ENCODE peak calls at places on chromosome 1, in six cellular contexts. J is lower leg skin; N is endothelial cell; K is activated B cell treated with CpG ODN at 0.5 μM for 24 hours; I is tibial nerve; S is CD8-positive, alpha-beta T cell. O is an unnamed sample.

GRCh38 chr1:230857077-230857476 is 11.2 kb downstream of the C1orf198 start:
- DNase-seq in J (no peak), S (no peak), I (no peak), N (no peak), K (no peak), O (no peak)

GRCh38 chr1:182595641-182596240 is 6.7 kb upstream of the RNASEL start:
- DNase-seq in J (peak), S (peak), K (peak), I (no peak), N (peak), O (no peak)

GRCh38 chr1:210754931-210755670 is 378.8 kb downstream of the KCNH1 start:
- DNase-seq in N (no peak), I (no peak), K (no peak), S (no peak), J (no peak), O (no peak)

GRCh38 chr1:220182656-220183055 is 88.7 kb downstream of the IARS2 start:
- DNase-seq in S (no peak), J (no peak), I (no peak), N (no peak), K (no peak), O (no peak)

GRCh38 chr1:64499966-64500365 is 30.0 kb downstream of the CACHD1 start:
- DNase-seq in N (no peak), J (no peak), K (no peak), S (no peak), I (no peak), O (no peak)

GRCh38 chr1:114040273-114041043 is 61.2 kb downstream of the OLFML3 start:
- DNase-seq in N (no peak), J (no peak), K (no peak), I (no peak), S (no peak), O (no peak)

GRCh38 chr1:229341811-229342304 is 989 bp downstream of the CCSAP start:
- DNase-seq in S (no peak), I (no peak), K (no peak), J (no peak), N (no peak), O (no peak)

GRCh38 chr1:9242338-9242969 is 7.9 kb downstream of the H6PD start:
- DNase-seq in N (no peak), I (peak), K (no peak), S (no peak), J (peak), O (peak)

GRCh38 chr1:36743286-36744005 is 260.7 kb upstream of the CSF3R start:
- DNase-seq in K (no peak), N (no peak), I (no peak), J (no peak), S (no peak), O (no peak)

GRCh38 chr1:29142714-29143113 is 19.0 kb upstream of the TMEM200B start:
- DNase-seq in N (no peak), J (no peak), K (no peak), S (no peak), I (no peak), O (no peak)

GRCh38 chr1:6133146-6133895 is 46.8 kb downstream of the CHD5 start:
- DNase-seq in K (no peak), N (no peak), J (no peak), I (no peak), S (no peak), O (no peak)

GRCh38 chr1:119816407-119816806 is 5.1 kb upstream of the REG4 start:
- DNase-seq in K (no peak), I (no peak), J (no peak), S (no peak), N (no peak), O (no peak)

DNA sequence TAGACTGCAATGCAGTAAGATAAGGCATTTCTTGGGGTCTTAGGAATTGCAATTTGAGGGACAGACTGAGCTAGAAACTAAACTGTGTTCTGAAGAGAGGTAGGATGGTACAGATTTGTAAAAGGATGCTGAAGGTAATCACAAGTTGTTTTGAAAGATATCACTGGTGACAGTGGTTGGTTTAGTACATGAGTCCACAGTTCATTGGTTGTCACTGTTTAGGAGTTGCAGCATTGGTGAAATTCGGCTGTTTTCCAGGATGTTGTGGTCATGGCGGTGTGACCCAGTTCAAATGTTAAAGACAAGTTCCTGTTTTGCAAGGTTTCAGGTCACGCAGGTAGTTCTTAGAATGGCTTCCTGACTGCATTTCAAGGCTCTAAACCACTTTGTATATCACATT is 292.8 kb upstream of the B3GALT2 start:
- DNase-seq in N (no peak), I (no peak), K (peak), S (peak), J (no peak), O (no peak)
- TF ChIP-seq CTCF in N (no peak), I (no peak), K (no peak), S (no peak), J (no peak), O (no peak)

GRCh38 chr1:18572022-18572920 is 58.4 kb upstream of the PAX7 start:
- DNase-seq in K (no peak), S (no peak), J (no peak), N (no peak), I (no peak), O (no peak)

GRCh38 chr1:18573170-18573569 is 57.5 kb upstream of the PAX7 start:
- DNase-seq in J (no peak), I (no peak), K (no peak), N (no peak), S (no peak), O (no peak)

GRCh38 chr1:18574754-18575153 is 55.9 kb upstream of the PAX7 start:
- DNase-seq in I (no peak), J (no peak), K (no peak), S (no peak), N (no peak), O (no peak)

GRCh38 chr1:18578271-18578670 is 52.4 kb upstream of the PAX7 start:
- DNase-seq in S (no peak), N (no peak), K (no peak), J (no peak), I (no peak), O (no peak)

DNA sequence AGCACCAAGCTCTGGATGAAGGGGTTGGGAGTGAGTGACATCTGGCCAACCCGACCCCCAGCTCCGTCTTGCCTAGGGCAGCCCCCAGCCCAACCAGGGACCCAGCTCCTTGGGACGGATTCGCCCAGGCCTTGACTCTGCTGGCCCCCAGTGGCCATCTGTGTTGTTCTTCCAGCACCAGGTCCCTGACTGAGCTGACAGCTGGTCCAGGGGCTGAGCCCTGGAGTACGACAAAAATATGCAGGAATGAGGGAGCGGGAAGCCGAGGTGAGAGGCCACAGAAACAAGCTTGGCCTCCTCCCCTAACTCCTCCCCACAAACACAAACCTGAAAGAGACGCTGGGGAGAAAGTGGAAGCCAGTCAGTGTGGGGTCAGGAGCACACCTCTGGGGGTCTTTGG is 55.0 kb upstream of the PAX7 start:
- DNase-seq in N (peak), K (peak), J (no peak), S (no peak), I (peak), O (no peak)
- TF ChIP-seq CTCF in N (peak), K (no peak), J (no peak), S (no peak), I (peak), O (peak)

DNA sequence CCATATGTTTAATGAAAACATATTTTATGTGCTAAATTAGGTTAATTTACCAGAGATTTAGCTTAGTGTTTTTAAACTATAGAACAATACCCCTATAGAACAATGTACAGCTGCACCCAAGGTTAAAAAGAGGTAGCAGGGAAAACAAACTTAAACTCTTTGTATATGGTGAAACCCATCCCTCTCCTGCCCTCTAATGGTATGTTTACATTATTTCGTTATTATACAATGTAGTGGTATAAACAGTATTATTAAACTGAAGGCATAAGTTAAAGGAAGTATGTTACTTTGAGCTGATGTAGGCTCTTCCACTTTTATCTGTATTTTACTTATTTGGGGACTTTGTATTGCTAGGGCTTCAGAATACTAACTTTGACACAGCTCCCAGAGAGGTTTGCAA is 16.7 kb upstream of the ZYG11A start:
- DNase-seq in K (no peak), S (no peak), N (no peak), J (no peak), I (no peak), O (no peak)
- TF ChIP-seq CTCF in K (no peak), S (no peak), N (peak), J (no peak), I (no peak), O (no peak)

DNA sequence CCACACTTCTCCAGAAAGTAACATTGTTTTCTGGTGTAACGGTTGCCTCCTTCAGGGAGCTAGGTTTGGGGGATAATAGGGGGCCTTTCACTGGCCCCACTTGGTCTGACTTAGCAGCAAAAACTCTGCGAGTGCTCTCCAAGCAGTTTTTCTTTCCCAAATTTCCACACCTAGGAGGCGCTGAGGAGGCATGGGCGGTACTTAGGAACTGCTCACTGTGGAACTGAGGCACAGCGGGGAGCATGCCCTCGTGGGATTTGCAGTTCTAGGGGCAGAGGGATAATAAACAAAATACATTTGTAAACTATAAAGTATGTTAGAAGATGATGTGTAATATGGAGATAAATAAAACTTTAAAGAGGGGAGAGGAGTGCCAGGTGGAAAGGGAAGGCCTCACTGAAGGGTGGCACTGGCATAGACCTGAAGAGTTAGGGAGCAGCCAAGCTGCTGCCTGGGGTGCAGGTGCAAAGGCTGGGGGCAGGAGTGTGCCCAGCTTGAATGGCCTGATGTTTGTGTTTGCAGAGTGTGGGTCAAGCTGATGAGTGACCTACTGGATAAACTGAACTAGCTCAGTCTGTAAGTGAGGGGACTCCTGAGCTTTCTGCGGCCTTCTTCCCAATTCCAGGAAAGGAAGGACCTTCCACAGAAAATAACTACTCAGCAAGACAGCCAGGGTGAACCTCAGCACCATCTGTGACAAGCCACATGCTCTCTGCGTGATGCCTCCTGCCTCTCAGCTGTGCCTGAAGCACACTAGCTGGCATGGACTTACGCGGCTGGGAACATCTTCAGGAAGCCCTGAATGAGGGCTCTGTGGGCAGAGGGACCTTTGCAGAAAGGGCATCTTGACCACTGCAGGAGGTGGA is 1.9 kb downstream of the EPHX1 start:
- DNase-seq in N (peak), J (no peak), I (no peak), K (no peak), S (no peak), O (no peak)
- TF ChIP-seq CTCF in N (no peak), J (no peak), I (no peak), K (no peak), S (no peak), O (peak)

GRCh38 chr1:217135569-217135915 is 412.3 kb upstream of the ESRRG start:
- DNase-seq in I (no peak), K (no peak), S (no peak), J (no peak), N (peak), O (no peak)

GRCh38 chr1:217135987-217136894 is 413.0 kb upstream of the ESRRG start:
- DNase-seq in N (peak), J (no peak), I (no peak), K (no peak), S (no peak), O (no peak)

GRCh38 chr1:217133958-217134856 is 411.0 kb upstream of the ESRRG start:
- DNase-seq in J (no peak), S (no peak), I (no peak), N (peak), K (no peak), O (no peak)

GRCh38 chr1:217134857-217135568 is 411.8 kb upstream of the ESRRG start:
- DNase-seq in K (no peak), J (no peak), I (no peak), S (no peak), N (peak), O (no peak)

DNA sequence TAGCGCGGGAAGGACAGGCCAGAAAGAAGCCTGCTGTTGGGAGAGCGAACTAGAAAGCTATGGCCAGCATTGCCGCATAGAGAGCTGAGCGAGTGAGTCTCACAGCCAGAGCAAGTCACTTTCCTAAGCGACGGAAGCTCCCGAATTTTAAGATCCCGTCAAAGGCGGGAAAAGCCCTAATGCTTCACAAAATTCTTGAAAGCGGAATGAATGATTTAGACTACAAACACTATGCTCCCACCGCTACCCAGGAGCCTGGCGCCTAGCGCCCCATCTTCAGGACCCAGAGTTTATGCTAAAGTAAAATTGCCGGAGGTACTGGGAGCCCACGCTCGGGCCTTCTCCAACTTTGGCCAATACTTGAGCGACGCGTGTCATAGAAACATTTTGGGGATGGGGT is 409.9 kb upstream of the ESRRG start:
- DNase-seq in I (no peak), J (no peak), K (no peak), N (no peak), S (no peak), O (no peak)
- TF ChIP-seq CTCF in I (no peak), J (no peak), K (no peak), N (no peak), S (no peak), O (no peak)

GRCh38 chr1:197066719-197067456 is at the start of gene F13B:
- DNase-seq in I (no peak), S (no peak), N (no peak), K (no peak), J (no peak), O (no peak)
- TF ChIP-seq CTCF in I (no peak), S (no peak), N (no peak), K (no peak), J (no peak), O (no peak)

GRCh38 chr1:155648207-155649147 is 38.5 kb downstream of the MSTO1 start:
- DNase-seq in J (peak), I (no peak), N (peak), S (no peak), K (no peak), O (peak)
- TF ChIP-seq CTCF in J (no peak), I (peak), N (no peak), S (no peak), K (no peak), O (peak)

DNA sequence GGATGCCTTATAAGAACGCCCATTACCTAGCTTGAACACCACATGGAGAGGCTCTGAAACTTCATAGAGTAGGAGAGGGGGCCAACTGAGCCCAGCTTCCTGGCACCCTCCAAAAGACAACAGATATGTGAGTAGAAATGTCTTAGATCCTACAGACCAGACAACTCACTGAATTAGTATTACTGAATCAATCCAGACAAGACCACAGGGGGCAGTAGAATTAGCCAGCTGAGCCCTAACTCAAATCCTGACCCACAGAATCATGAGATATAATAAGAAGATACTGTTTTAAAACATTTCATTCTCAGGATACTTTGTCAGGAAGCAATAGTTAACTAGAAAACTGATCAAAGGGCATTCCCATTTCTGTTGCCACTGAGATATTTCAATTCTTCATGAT is 45.8 kb upstream of the C1orf21 start:
- DNase-seq in J (no peak), I (no peak), K (no peak), N (no peak), S (no peak), O (no peak)
- TF ChIP-seq CTCF in J (no peak), I (no peak), K (no peak), N (peak), S (no peak), O (no peak)

GRCh38 chr1:62849031-62849430 is 65.1 kb downstream of the ATG4C start:
- DNase-seq in K (no peak), S (no peak), N (no peak), I (no peak), J (no peak), O (no peak)
- TF ChIP-seq CTCF in K (no peak), S (no peak), N (no peak), I (no peak), J (no peak), O (no peak)

DNA sequence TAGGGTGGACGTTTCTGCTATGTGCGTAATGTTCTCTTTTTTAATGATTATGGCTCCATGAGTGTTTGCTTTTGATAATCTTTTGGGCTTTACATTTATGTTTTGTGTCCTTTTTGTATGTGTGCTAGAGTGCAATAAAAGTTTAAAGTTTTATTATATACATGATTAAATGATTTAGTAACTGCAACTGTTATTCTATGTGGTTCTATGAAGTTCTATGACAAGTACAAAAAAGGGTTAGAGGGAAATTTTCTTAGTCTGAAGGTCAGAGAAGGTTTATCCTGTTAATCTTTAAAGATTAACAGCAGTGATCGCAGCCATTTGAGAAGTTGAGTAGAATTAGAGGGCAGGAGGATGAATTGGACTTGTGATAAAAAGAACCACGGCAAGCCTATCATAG is 386.4 kb upstream of the CHRM3 start:
- DNase-seq in I (no peak), K (no peak), J (no peak), S (no peak), N (no peak), O (no peak)
- TF ChIP-seq CTCF in I (no peak), K (no peak), J (no peak), S (no peak), N (no peak), O (no peak)

O was measured in AG09319.